ENCODE peak calls at places on chromosomes 7 and 10, in ten cellular contexts. U, S, E, K, L, V, M, B, N and J are unnamed samples.

GRCh38 chr10:133274751-133275682 is 1.7 kb downstream of the ADAM8 start:
- DNase-seq in N (peak), S (no peak), L (no peak), V (no peak), K (no peak), B (peak), E (no peak), U (peak), M (no peak), J (no peak)

GRCh38 chr10:101493249-101493648 is 94.8 kb downstream of the POLL start:
- DNase-seq in K (no peak), N (no peak), U (no peak), E (no peak), M (no peak), B (no peak), L (no peak), V (no peak), S (no peak), J (no peak)

GRCh38 chr10:116888380-116889055 is 39.2 kb downstream of the ENO4 start:
- DNase-seq in V (peak), M (peak), E (peak), S (no peak), K (peak), L (peak), N (no peak), B (peak), U (no peak), J (no peak)

GRCh38 chr7:107179326-107180163 is 10.7 kb downstream of the HBP1 start:
- DNase-seq in E (no peak), K (no peak), U (no peak), V (no peak), B (no peak), N (peak), M (peak), L (no peak), S (no peak), J (no peak)

GRCh38 chr10:96614515-96614914 is 27.7 kb upstream of the TM9SF3 start:
- DNase-seq in K (peak), S (no peak), U (no peak), E (peak), M (peak), V (peak), B (peak), N (no peak), L (no peak), J (no peak)

GRCh38 chr7:50803359-50804337 is 21.0 kb upstream of the GRB10 start:
- DNase-seq in K (no peak), L (no peak), S (no peak), N (no peak), M (no peak), E (peak), B (no peak), U (no peak), V (no peak), J (no peak)

GRCh38 chr10:87657370-87657769 is 2.3 kb upstream of the PAPSS2 start:
- DNase-seq in B (no peak), E (no peak), N (no peak), M (peak), S (no peak), V (no peak), K (no peak), L (no peak), U (no peak), J (no peak)

GRCh38 chr10:132387723-132388210 is 9.2 kb upstream of the PWWP2B start:
- DNase-seq in E (peak), S (no peak), M (peak), B (peak), U (peak), N (peak), L (peak), K (no peak), V (no peak), J (no peak)

GRCh38 chr10:18504161-18504560 is 147.2 kb downstream of the NSUN6 start:
- DNase-seq in S (no peak), K (no peak), U (no peak), M (no peak), N (no peak), E (no peak), V (no peak), L (no peak), B (no peak), J (no peak)

GRCh38 chr10:114473776-114474175 is 69.5 kb upstream of the AFAP1L2 start:
- DNase-seq in N (no peak), U (no peak), L (no peak), S (no peak), E (no peak), K (no peak), M (no peak), V (no peak), B (no peak), J (no peak)

GRCh38 chr7:112940314-112940732 is 146.3 kb downstream of the GPR85 start:
- DNase-seq in K (no peak), U (no peak), N (no peak), E (no peak), V (no peak), B (no peak), S (no peak), M (no peak), L (no peak), J (no peak)

GRCh38 chr7:92765725-92766124 is 70.6 kb downstream of the CDK6 start:
- DNase-seq in S (no peak), B (no peak), M (no peak), N (no peak), L (no peak), U (no peak), E (peak), K (peak), V (peak), J (no peak)

GRCh38 chr10:12252882-12253546 is 57.0 kb downstream of the CDC123 start:
- DNase-seq in K (no peak), V (no peak), N (peak), B (no peak), M (peak), E (peak), S (no peak), U (peak), L (no peak), J (no peak)

GRCh38 chr10:97612386-97612785 is 20.9 kb downstream of the MORN4 start:
- DNase-seq in B (no peak), S (no peak), K (peak), U (peak), V (peak), N (no peak), L (no peak), M (peak), E (no peak), J (no peak)

GRCh38 chr10:13784067-13784466 is 197.3 kb downstream of the PRPF18 start:
- DNase-seq in K (no peak), L (no peak), V (no peak), E (peak), B (no peak), N (peak), U (peak), S (no peak), M (no peak), J (no peak)

GRCh38 chr10:92279297-92279696 is 11.6 kb downstream of the CPEB3 start:
- DNase-seq in S (no peak), M (no peak), U (no peak), K (no peak), L (no peak), B (no peak), V (no peak), E (no peak), N (no peak), J (no peak)

GRCh38 chr10:13659887-13660544 is 73.3 kb downstream of the PRPF18 start:
- DNase-seq in E (peak), U (peak), K (no peak), M (peak), N (peak), V (peak), B (peak), S (no peak), L (peak), J (no peak)

GRCh38 chr7:108016841-108017775 is 14.1 kb upstream of the LAMB1 start:
- DNase-seq in E (peak), M (no peak), S (peak), L (no peak), U (peak), V (peak), N (no peak), B (no peak), K (no peak), J (no peak)

GRCh38 chr7:151704969-151705743 is 171.8 kb downstream of the PRKAG2 start:
- DNase-seq in N (no peak), U (no peak), K (no peak), E (no peak), S (no peak), V (no peak), M (no peak), B (no peak), L (peak), J (no peak)

GRCh38 chr7:40918701-40919271 is 784.0 kb downstream of the SUGCT start:
- DNase-seq in K (no peak), B (no peak), N (no peak), U (no peak), E (peak), V (peak), L (no peak), S (no peak), M (peak), J (no peak)

GRCh38 chr10:29546773-29547313 is 87.9 kb downstream of the SVIL start:
- DNase-seq in L (no peak), M (no peak), N (no peak), V (no peak), S (no peak), U (no peak), K (no peak), E (no peak), B (no peak), J (no peak)

GRCh38 chr10:47039558-47039905 is 128.3 kb downstream of the PTPN20 start:
- DNase-seq in S (no peak), L (no peak), K (no peak), B (no peak), N (no peak), U (no peak), E (no peak), M (no peak), V (no peak), J (no peak)

GRCh38 chr7:92904292-92905131 is 68.1 kb upstream of the CDK6 start:
- DNase-seq in L (no peak), U (peak), M (peak), B (no peak), N (peak), E (peak), K (peak), V (peak), S (no peak), J (no peak)

GRCh38 chr10:110372656-110373055 is 67.9 kb upstream of the SMNDC1 start:
- DNase-seq in M (no peak), V (no peak), U (no peak), K (no peak), B (no peak), E (no peak), L (no peak), S (no peak), N (no peak), J (no peak)

GRCh38 chr10:100969175-100970075 is at the start of gene SEMA4G:
- DNase-seq in N (peak), B (peak), S (no peak), V (peak), U (peak), M (no peak), E (no peak), L (peak), K (no peak), J (peak)

GRCh38 chr10:78277734-78278404 is 244.2 kb downstream of the RPS24 start:
- DNase-seq in N (no peak), B (peak), K (peak), M (peak), L (peak), V (no peak), E (no peak), S (no peak), U (no peak), J (no peak)

GRCh38 chr7:148884299-148885022 is 370 bp upstream of the EZH2 start:
- DNase-seq in V (peak), L (peak), K (peak), N (peak), B (peak), M (peak), S (peak), U (peak), E (peak), J (peak)

GRCh38 chr7:4814463-4814862 is 39.0 kb downstream of the AP5Z1 start:
- DNase-seq in V (no peak), N (no peak), K (no peak), L (no peak), U (no peak), S (no peak), E (no peak), B (no peak), M (no peak), J (no peak)